ENCODE peak calls at places on chromosomes 5 and 9, in seven cellular contexts. R, O, P, J, Y, I and U are unnamed samples.

GRCh38 chr9:76109953-76110352 is 219.5 kb downstream of the PCSK5 start:
- DNase-seq in O (no peak), Y (no peak), I (no peak), P (no peak), R (no peak), J (no peak), U (peak; percentile 12)

GRCh38 chr9:132143359-132143758 is 18.5 kb upstream of the NTNG2 start:
- DNase-seq in R (no peak), I (no peak), P (no peak), O (no peak), J (no peak), Y (no peak), U (no peak)

GRCh38 chr5:151092750-151093149 is 11.9 kb upstream of the TNIP1 start:
- DNase-seq in I (peak; percentile 92), O (no peak), Y (peak; percentile 83), J (peak; percentile 48), P (no peak), R (no peak), U (no peak)

GRCh38 chr5:88140396-88140862 is 128.2 kb downstream of the TMEM161B start:
- DNase-seq in O (peak; percentile 67), Y (no peak), R (no peak), I (no peak), P (peak; percentile 51), J (peak; percentile 69), U (no peak)

GRCh38 chr5:18772475-18772874 is 1138.2 kb downstream of the TAF11L14 start:
- DNase-seq in R (no peak), O (peak; percentile 27), J (peak; percentile 43), Y (no peak), P (no peak), I (no peak), U (no peak)

GRCh38 chr5:36638056-36638455 is 31.6 kb downstream of the SLC1A3 start:
- DNase-seq in J (no peak), P (no peak), O (no peak), R (no peak), Y (no peak), I (no peak), U (no peak)

GRCh38 chr5:177241768-177242167 is 61.8 kb downstream of the RAB24 start:
- DNase-seq in R (no peak), P (no peak), I (no peak), Y (no peak), J (no peak), O (no peak), U (no peak)

GRCh38 chr5:64165160-64165499 is 513 bp upstream of the RNF180 start:
- DNase-seq in R (no peak), J (no peak), I (no peak), P (no peak), O (peak; percentile 8), Y (no peak), U (no peak)

GRCh38 chr9:96218821-96219614 is 83.0 kb downstream of the HSD17B3 start:
- DNase-seq in R (no peak), Y (no peak), P (no peak), O (no peak), I (no peak), J (no peak), U (no peak)

GRCh38 chr9:114690308-114690707 is 8.3 kb upstream of the TEX48 start:
- DNase-seq in R (no peak), I (no peak), O (no peak), J (peak; percentile 5), Y (no peak), P (no peak), U (no peak)

GRCh38 chr5:150651924-150652688 is 8.9 kb upstream of the MYOZ3 start:
- DNase-seq in Y (no peak), R (no peak), O (no peak), I (no peak), J (no peak), P (peak; percentile 52), U (no peak)

GRCh38 chr5:45677524-45677923 is 18.7 kb downstream of the HCN1 start:
- DNase-seq in I (no peak), Y (no peak), P (no peak), R (no peak), O (no peak), J (no peak), U (no peak)

GRCh38 chr5:16931334-16932110 is 4.6 kb downstream of the MYO10 start:
- DNase-seq in O (peak; percentile 98), Y (no peak), R (no peak), J (peak; percentile 57), P (no peak), I (no peak), U (peak; percentile 94)

GRCh38 chr5:89471556-89471955 is 588.6 kb upstream of the MEF2C start:
- DNase-seq in I (peak; percentile 83), Y (peak; percentile 1), J (no peak), P (no peak), R (no peak), O (no peak), U (no peak)

GRCh38 chr5:128199611-128200010 is 116.0 kb downstream of the SLC12A2 start:
- DNase-seq in P (no peak), Y (no peak), R (no peak), J (no peak), I (no peak), O (no peak), U (no peak)

GRCh38 chr5:21152611-21153010 is 1164.6 kb upstream of the CDH18 start:
- DNase-seq in R (no peak), J (peak; percentile 26), I (peak; percentile 48), P (no peak), O (peak; percentile 39), Y (peak; percentile 5), U (no peak)